ENCODE peak calls at places on chromosomes 16 and 17, in nine cellular contexts. N is AML-193; H is CD4-positive, alpha-beta T cell; W is ACHN; Y is aorta; X is foreskin melanocyte; A is C1 segment of cervical spinal cord; S is stimulated activated CD4-positive, alpha-beta T cell treated with anti-CD3 and anti-CD28 coated beads, Interleukin-2, amount 100 ng/mL, for 48 hours; Q is right cardiac atrium. C is an unnamed sample.

GRCh38 chr16:71258371-71258770 is 27.8 kb upstream of the HYDIN start:
- DNase-seq in N (no peak), H (no peak), W (no peak), Y (no peak), X (no peak), A (no peak), S (no peak), Q (no peak), C (no peak)

GRCh38 chr16:49382916-49383315 is 9.3 kb downstream of the C16orf78 start:
- DNase-seq in N (no peak), H (no peak), W (peak), Y (no peak), X (no peak), A (no peak), S (no peak), Q (no peak), C (no peak)

GRCh38 chr17:39462644-39463375 is 1.5 kb downstream of the CDK12 start:
- DNase-seq in N (peak), H (no peak), W (no peak), Y (peak), X (no peak), A (no peak), S (no peak), Q (no peak), C (no peak)

GRCh38 chr17:31820691-31821435 is 38.2 kb downstream of the COPRS start:
- DNase-seq in N (no peak), H (no peak), W (no peak), Y (no peak), X (no peak), A (no peak), S (no peak), Q (no peak), C (no peak)

GRCh38 chr17:38567350-38567749 is 38.4 kb downstream of the SRCIN1 start:
- DNase-seq in N (no peak), H (no peak), W (no peak), Y (no peak), X (no peak), A (no peak), S (no peak), Q (no peak), C (no peak)

GRCh38 chr16:81071816-81072215 is 5.2 kb downstream of the C16orf46 start:
- DNase-seq in N (no peak), H (no peak), W (peak), Y (no peak), X (no peak), A (no peak), S (no peak), Q (no peak), C (peak)

GRCh38 chr16:67177743-67178699 is 5.7 kb downstream of the MATCAP1 start:
- DNase-seq in N (peak), H (no peak), W (peak), Y (peak), X (no peak), A (no peak), S (no peak), Q (peak), C (peak)

GRCh38 chr16:1494129-1494640 is 1.0 kb downstream of the TELO2 start:
- DNase-seq in N (no peak), H (no peak), W (peak), Y (peak), X (peak), A (no peak), S (no peak), Q (peak), C (peak)

GRCh38 chr17:7289256-7290032 is 5.0 kb downstream of the YBX2 start:
- DNase-seq in N (no peak), H (no peak), W (no peak), Y (no peak), X (no peak), A (no peak), S (no peak), Q (no peak), C (no peak)

GRCh38 chr17:77323413-77324171 is 182.8 kb downstream of the SEC14L1 start:
- DNase-seq in N (no peak), H (no peak), W (peak), Y (peak), X (peak), A (no peak), S (no peak), Q (peak), C (no peak)

GRCh38 chr16:78784773-78785172 is 685.3 kb downstream of the WWOX start:
- DNase-seq in N (no peak), H (no peak), W (no peak), Y (no peak), X (no peak), A (no peak), S (no peak), Q (no peak), C (no peak)

GRCh38 chr16:27110524-27110896 is 43.8 kb downstream of the C16orf82 start:
- DNase-seq in N (no peak), H (no peak), W (no peak), Y (no peak), X (no peak), A (no peak), S (no peak), Q (peak), C (no peak)

GRCh38 chr16:59645194-59645593 is 911.1 kb upstream of the GOT2 start:
- DNase-seq in N (no peak), H (no peak), W (no peak), Y (no peak), X (no peak), A (no peak), S (no peak), Q (no peak), C (no peak)

GRCh38 chr17:76048711-76049110 is 21.6 kb upstream of the EVPL start:
- DNase-seq in N (no peak), H (no peak), W (no peak), Y (no peak), X (no peak), A (no peak), S (no peak), Q (no peak), C (no peak)

GRCh38 chr16:4936181-4936990 is 562 bp downstream of the PPL start:
- DNase-seq in N (no peak), H (no peak), W (peak), Y (no peak), X (no peak), A (no peak), S (no peak), Q (peak), C (no peak)

GRCh38 chr16:46844771-46845170 is 13.8 kb upstream of the C16orf87 start:
- DNase-seq in N (no peak), H (no peak), W (no peak), Y (no peak), X (no peak), A (no peak), S (no peak), Q (no peak), C (no peak)

GRCh38 chr16:83588070-83588469 is 219.7 kb upstream of the HSBP1 start:
- DNase-seq in N (no peak), H (no peak), W (no peak), Y (no peak), X (no peak), A (no peak), S (no peak), Q (no peak), C (peak)

GRCh38 chr16:27967169-27967568 is 96.3 kb downstream of the GSG1L start:
- DNase-seq in N (no peak), H (no peak), W (no peak), Y (peak), X (no peak), A (no peak), S (no peak), Q (no peak), C (no peak)

GRCh38 chr17:42680331-42680808 is 1.3 kb downstream of the CCR10 start:
- DNase-seq in N (no peak), H (no peak), W (no peak), Y (no peak), X (no peak), A (no peak), S (no peak), Q (no peak), C (no peak)

GRCh38 chr17:19370493-19370960 is 7.8 kb upstream of the MAPK7 start:
- DNase-seq in N (peak), H (no peak), W (no peak), Y (peak), X (no peak), A (no peak), S (no peak), Q (peak), C (no peak)

GRCh38 chr16:70704586-70704985 is 18.7 kb upstream of the MTSS2 start:
- DNase-seq in N (no peak), H (no peak), W (no peak), Y (no peak), X (no peak), A (no peak), S (no peak), Q (peak), C (no peak)

GRCh38 chr17:2361361-2361760 is 24.1 kb downstream of the SGSM2 start:
- DNase-seq in N (no peak), H (no peak), W (no peak), Y (no peak), X (no peak), A (no peak), S (no peak), Q (no peak), C (no peak)

GRCh38 chr17:40501499-40501911 is at the start of gene TNS4:
- DNase-seq in N (no peak), H (no peak), W (no peak), Y (peak), X (no peak), A (no peak), S (no peak), Q (no peak), C (no peak)

GRCh38 chr16:31089199-31089598 is 456 bp upstream of the PRSS53 start:
- DNase-seq in N (no peak), H (no peak), W (no peak), Y (no peak), X (no peak), A (no peak), S (no peak), Q (peak), C (no peak)

GRCh38 chr16:85699628-85700027 is 10.9 kb upstream of the GINS2 start:
- DNase-seq in N (no peak), H (no peak), W (peak), Y (no peak), X (no peak), A (peak), S (no peak), Q (peak), C (no peak)

GRCh38 chr17:38428150-38428642 is at the start of gene ARHGAP23:
- DNase-seq in N (peak), H (peak), W (peak), Y (peak), X (peak), A (peak), S (no peak), Q (peak), C (no peak)

GRCh38 chr16:58451945-58452401 is 48.0 kb upstream of the NDRG4 start:
- DNase-seq in N (no peak), H (no peak), W (peak), Y (no peak), X (no peak), A (no peak), S (no peak), Q (no peak), C (peak)

GRCh38 chr16:27436921-27437650 is 35.1 kb downstream of the IL21R start:
- DNase-seq in N (no peak), H (peak), W (no peak), Y (peak), X (no peak), A (no peak), S (no peak), Q (no peak), C (no peak)

GRCh38 chr17:82064433-82065192 is 991 bp downstream of the DUS1L start:
- DNase-seq in N (no peak), H (no peak), W (no peak), Y (no peak), X (no peak), A (no peak), S (no peak), Q (peak), C (no peak)